ENCODE peak calls at places on chromosomes 2 and 18, in four cellular contexts. One of them, this sample, is unnamed.

GRCh38 chr18:35736696-35737095 is 155.2 kb downstream of the GALNT1 start:
- DNase-seq in fibroblast of pulmonary artery: no peak
- DNase-seq in tibial artery: no peak
- DNase-seq in bronchial epithelial cell: no peak
- DNase-seq in this sample: no peak

GRCh38 chr2:231621051-231621879 is 28.6 kb downstream of the TEX44 start:
- DNase-seq in tibial artery: no peak
- DNase-seq in fibroblast of pulmonary artery: peak; percentile 52
- DNase-seq in bronchial epithelial cell: no peak
- DNase-seq in this sample: no peak

GRCh38 chr2:46180189-46180588 is 117.0 kb upstream of the EPAS1 start:
- DNase-seq in fibroblast of pulmonary artery: no peak
- DNase-seq in tibial artery: no peak
- DNase-seq in bronchial epithelial cell: no peak
- DNase-seq in this sample: no peak

GRCh38 chr2:236569593-236569973 is at the start of gene ACKR3:
- DNase-seq in fibroblast of pulmonary artery: peak; percentile 52
- DNase-seq in tibial artery: peak; percentile 94
- DNase-seq in bronchial epithelial cell: peak; percentile 86
- DNase-seq in this sample: peak; percentile 46

GRCh38 chr2:72132981-72133720 is 14.5 kb downstream of the CYP26B1 start:
- DNase-seq in bronchial epithelial cell: no peak
- DNase-seq in fibroblast of pulmonary artery: no peak
- DNase-seq in tibial artery: peak; percentile 55
- DNase-seq in this sample: peak; percentile 14

GRCh38 chr2:31238126-31238905 is 4.4 kb downstream of the EHD3 start:
- DNase-seq in bronchial epithelial cell: no peak
- DNase-seq in tibial artery: no peak
- DNase-seq in fibroblast of pulmonary artery: no peak
- DNase-seq in this sample: no peak

GRCh38 chr2:66840321-66841014 is 405.5 kb downstream of the MEIS1 start:
- DNase-seq in tibial artery: no peak
- DNase-seq in fibroblast of pulmonary artery: peak; percentile 89
- DNase-seq in bronchial epithelial cell: peak; percentile 73
- DNase-seq in this sample: no peak

GRCh38 chr18:10213526-10213925 is 240.9 kb upstream of the APCDD1 start:
- DNase-seq in fibroblast of pulmonary artery: peak; percentile 59
- DNase-seq in bronchial epithelial cell: peak; percentile 85
- DNase-seq in tibial artery: no peak
- DNase-seq in this sample: no peak

GRCh38 chr2:232781765-232782164 is 5.4 kb upstream of the KCNJ13 start:
- DNase-seq in bronchial epithelial cell: peak; percentile 77
- DNase-seq in fibroblast of pulmonary artery: peak; percentile 64
- DNase-seq in tibial artery: no peak
- DNase-seq in this sample: no peak

GRCh38 chr2:39133215-39133851 is 12.5 kb upstream of the SOS1 start:
- DNase-seq in tibial artery: no peak
- DNase-seq in bronchial epithelial cell: no peak
- DNase-seq in fibroblast of pulmonary artery: no peak
- DNase-seq in this sample: no peak

GRCh38 chr2:85886585-85886984 is 2.2 kb downstream of the ST3GAL5 start:
- DNase-seq in tibial artery: peak; percentile 83
- DNase-seq in bronchial epithelial cell: peak; percentile 91
- DNase-seq in fibroblast of pulmonary artery: peak; percentile 88
- DNase-seq in this sample: no peak

GRCh38 chr18:47265197-47265596 is 13.7 kb upstream of the SKOR2 start:
- DNase-seq in bronchial epithelial cell: peak; percentile 42
- DNase-seq in tibial artery: no peak
- DNase-seq in fibroblast of pulmonary artery: peak; percentile 20
- DNase-seq in this sample: no peak

GRCh38 chr2:121608367-121608766 is 40.9 kb downstream of the CLASP1 start:
- DNase-seq in bronchial epithelial cell: no peak
- DNase-seq in tibial artery: no peak
- DNase-seq in fibroblast of pulmonary artery: peak; percentile 39
- DNase-seq in this sample: no peak

GRCh38 chr2:30758315-30758714 is 48.9 kb downstream of the CAPN13 start:
- DNase-seq in fibroblast of pulmonary artery: no peak
- DNase-seq in tibial artery: no peak
- DNase-seq in bronchial epithelial cell: no peak
- DNase-seq in this sample: no peak

GRCh38 chr18:12076424-12077140 is 17.1 kb upstream of the ANKRD62 start:
- DNase-seq in fibroblast of pulmonary artery: peak; percentile 29
- DNase-seq in bronchial epithelial cell: no peak
- DNase-seq in tibial artery: no peak
- DNase-seq in this sample: no peak

GRCh38 chr2:85920810-85921545 is 32.2 kb upstream of the ST3GAL5 start:
- DNase-seq in tibial artery: no peak
- DNase-seq in bronchial epithelial cell: peak; percentile 68
- DNase-seq in fibroblast of pulmonary artery: peak; percentile 68
- DNase-seq in this sample: no peak

GRCh38 chr2:181058378-181059269 is 78.2 kb downstream of the UBE2E3 start:
- DNase-seq in tibial artery: no peak
- DNase-seq in bronchial epithelial cell: peak; percentile 47
- DNase-seq in fibroblast of pulmonary artery: peak; percentile 44
- DNase-seq in this sample: no peak

GRCh38 chr2:154637426-154637825 is 61.1 kb upstream of the KCNJ3 start:
- DNase-seq in tibial artery: no peak
- DNase-seq in bronchial epithelial cell: no peak
- DNase-seq in fibroblast of pulmonary artery: no peak
- DNase-seq in this sample: no peak

GRCh38 chr2:53519925-53520629 is 247.5 kb upstream of the CHAC2 start:
- DNase-seq in tibial artery: no peak
- DNase-seq in bronchial epithelial cell: no peak
- DNase-seq in fibroblast of pulmonary artery: no peak
- DNase-seq in this sample: no peak

GRCh38 chr2:177598321-177598922 is 205.8 kb downstream of the AGPS start:
- DNase-seq in bronchial epithelial cell: no peak
- DNase-seq in fibroblast of pulmonary artery: peak; percentile 52
- DNase-seq in tibial artery: no peak
- DNase-seq in this sample: no peak

GRCh38 chr2:85743304-85743978 is 10.3 kb upstream of the ATOH8 start:
- DNase-seq in tibial artery: no peak
- DNase-seq in fibroblast of pulmonary artery: peak; percentile 83
- DNase-seq in bronchial epithelial cell: peak; percentile 69
- DNase-seq in this sample: no peak

GRCh38 chr2:101732199-101732598 is 34.7 kb downstream of the MAP4K4 start:
- DNase-seq in fibroblast of pulmonary artery: no peak
- DNase-seq in bronchial epithelial cell: no peak
- DNase-seq in tibial artery: no peak
- DNase-seq in this sample: no peak

GRCh38 chr2:178629463-178629862 is 149.2 kb downstream of the PLEKHA3 start:
- DNase-seq in tibial artery: no peak
- DNase-seq in bronchial epithelial cell: no peak
- DNase-seq in fibroblast of pulmonary artery: no peak
- DNase-seq in this sample: no peak

GRCh38 chr2:171334946-171335345 is 98.8 kb downstream of the METTL8 start:
- DNase-seq in fibroblast of pulmonary artery: no peak
- DNase-seq in tibial artery: no peak
- DNase-seq in bronchial epithelial cell: no peak
- DNase-seq in this sample: no peak

GRCh38 chr2:186348200-186348599 is 137.9 kb upstream of the ZC3H15 start:
- DNase-seq in fibroblast of pulmonary artery: peak; percentile 53
- DNase-seq in tibial artery: no peak
- DNase-seq in bronchial epithelial cell: peak; percentile 87
- DNase-seq in this sample: no peak

GRCh38 chr18:61782545-61782944 is 110.3 kb downstream of the RNF152 start:
- DNase-seq in bronchial epithelial cell: no peak
- DNase-seq in fibroblast of pulmonary artery: no peak
- DNase-seq in tibial artery: no peak
- DNase-seq in this sample: no peak

GRCh38 chr2:227759411-227760113 is 13.9 kb downstream of the SCYGR8 start:
- DNase-seq in bronchial epithelial cell: peak; percentile 73
- DNase-seq in fibroblast of pulmonary artery: no peak
- DNase-seq in tibial artery: peak; percentile 44
- DNase-seq in this sample: no peak

GRCh38 chr2:47688561-47688960 is 94.4 kb upstream of the MSH6 start:
- DNase-seq in tibial artery: no peak
- DNase-seq in fibroblast of pulmonary artery: no peak
- DNase-seq in bronchial epithelial cell: no peak
- DNase-seq in this sample: no peak

GRCh38 chr2:289362-290089 is 1.6 kb upstream of the ALKAL2 start:
- DNase-seq in fibroblast of pulmonary artery: peak; percentile 18
- DNase-seq in bronchial epithelial cell: no peak
- DNase-seq in tibial artery: no peak
- DNase-seq in this sample: no peak

GRCh38 chr2:3379647-3380534 is at the start of gene TRAPPC12:
- DNase-seq in fibroblast of pulmonary artery: peak; percentile 82
- DNase-seq in tibial artery: peak; percentile 95
- DNase-seq in bronchial epithelial cell: peak; percentile 83
- DNase-seq in this sample: peak; percentile 78

GRCh38 chr2:169131587-169132512 is 62.5 kb downstream of the DHRS9 start:
- DNase-seq in fibroblast of pulmonary artery: peak; percentile 79
- DNase-seq in tibial artery: no peak
- DNase-seq in bronchial epithelial cell: peak; percentile 81
- DNase-seq in this sample: no peak

GRCh38 chr2:226728996-226729395 is 70.6 kb downstream of the IRS1 start:
- DNase-seq in fibroblast of pulmonary artery: no peak
- DNase-seq in bronchial epithelial cell: no peak
- DNase-seq in tibial artery: no peak
- DNase-seq in this sample: no peak

GRCh38 chr2:226733189-226733858 is 66.3 kb downstream of the IRS1 start:
- DNase-seq in fibroblast of pulmonary artery: peak; percentile 42
- DNase-seq in tibial artery: no peak
- DNase-seq in bronchial epithelial cell: no peak
- DNase-seq in this sample: no peak

GRCh38 chr2:226727251-226727650 is 72.4 kb downstream of the IRS1 start:
- DNase-seq in fibroblast of pulmonary artery: no peak
- DNase-seq in bronchial epithelial cell: no peak
- DNase-seq in tibial artery: no peak
- DNase-seq in this sample: no peak

GRCh38 chr2:226732478-226733188 is 67.0 kb downstream of the IRS1 start:
- DNase-seq in bronchial epithelial cell: no peak
- DNase-seq in fibroblast of pulmonary artery: no peak
- DNase-seq in tibial artery: no peak
- DNase-seq in this sample: no peak

GRCh38 chr2:226730487-226730886 is 69.1 kb downstream of the IRS1 start:
- DNase-seq in tibial artery: no peak
- DNase-seq in bronchial epithelial cell: no peak
- DNase-seq in fibroblast of pulmonary artery: peak; percentile 28
- DNase-seq in this sample: no peak
- TF ChIP-seq CTCF in tibial artery: no peak
- TF ChIP-seq CTCF in bronchial epithelial cell: no peak
- TF ChIP-seq CTCF in fibroblast of pulmonary artery: peak; percentile 12
- TF ChIP-seq CTCF in this sample: no peak

GRCh38 chr2:35204325-35204724 is 1151.3 kb upstream of the CRIM1 start:
- DNase-seq in tibial artery: no peak
- DNase-seq in bronchial epithelial cell: no peak
- DNase-seq in fibroblast of pulmonary artery: no peak
- DNase-seq in this sample: no peak

GRCh38 chr2:35204881-35205280 is 1150.7 kb upstream of the CRIM1 start:
- DNase-seq in tibial artery: no peak
- DNase-seq in bronchial epithelial cell: no peak
- DNase-seq in fibroblast of pulmonary artery: no peak
- DNase-seq in this sample: no peak

GRCh38 chr2:35199298-35199697 is 1156.3 kb upstream of the CRIM1 start:
- DNase-seq in tibial artery: no peak
- DNase-seq in fibroblast of pulmonary artery: no peak
- DNase-seq in bronchial epithelial cell: no peak
- DNase-seq in this sample: no peak
- TF ChIP-seq CTCF in tibial artery: no peak
- TF ChIP-seq CTCF in fibroblast of pulmonary artery: no peak
- TF ChIP-seq CTCF in bronchial epithelial cell: no peak
- TF ChIP-seq CTCF in this sample: no peak

DNA sequence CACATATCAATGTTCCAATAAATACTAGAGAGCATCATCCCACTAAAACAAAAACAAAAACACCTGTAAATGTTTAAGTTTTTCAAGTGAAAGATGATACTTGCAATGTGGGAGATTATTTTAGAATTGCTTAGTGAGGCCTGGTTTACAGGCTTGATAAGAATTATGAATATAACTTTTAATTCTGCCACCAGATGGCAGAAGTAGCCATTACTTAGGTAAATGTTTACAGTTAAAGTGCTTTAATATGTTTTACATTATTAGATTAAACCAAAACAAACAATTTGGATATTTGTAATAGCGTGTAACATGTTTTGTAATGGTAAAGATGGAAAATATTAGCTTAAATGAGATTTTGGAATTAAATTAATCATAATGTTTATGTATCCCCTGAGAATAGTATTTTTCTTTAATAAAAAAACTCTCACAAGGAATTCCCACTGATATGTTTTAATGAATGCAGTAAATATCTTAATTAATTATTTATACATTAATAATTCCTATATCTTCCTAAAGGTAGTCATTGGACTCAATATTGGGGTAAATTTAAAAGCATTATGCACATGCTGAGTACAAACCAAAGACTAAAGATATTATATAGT is 522.0 kb downstream of the SPAG16 start:
- DNase-seq in tibial artery: no peak
- DNase-seq in bronchial epithelial cell: peak; percentile 38
- DNase-seq in fibroblast of pulmonary artery: peak; percentile 45
- DNase-seq in this sample: no peak
- TF ChIP-seq CTCF in tibial artery: peak; percentile 44
- TF ChIP-seq CTCF in bronchial epithelial cell: no peak
- TF ChIP-seq CTCF in fibroblast of pulmonary artery: peak; percentile 22
- TF ChIP-seq CTCF in this sample: no peak

DNA sequence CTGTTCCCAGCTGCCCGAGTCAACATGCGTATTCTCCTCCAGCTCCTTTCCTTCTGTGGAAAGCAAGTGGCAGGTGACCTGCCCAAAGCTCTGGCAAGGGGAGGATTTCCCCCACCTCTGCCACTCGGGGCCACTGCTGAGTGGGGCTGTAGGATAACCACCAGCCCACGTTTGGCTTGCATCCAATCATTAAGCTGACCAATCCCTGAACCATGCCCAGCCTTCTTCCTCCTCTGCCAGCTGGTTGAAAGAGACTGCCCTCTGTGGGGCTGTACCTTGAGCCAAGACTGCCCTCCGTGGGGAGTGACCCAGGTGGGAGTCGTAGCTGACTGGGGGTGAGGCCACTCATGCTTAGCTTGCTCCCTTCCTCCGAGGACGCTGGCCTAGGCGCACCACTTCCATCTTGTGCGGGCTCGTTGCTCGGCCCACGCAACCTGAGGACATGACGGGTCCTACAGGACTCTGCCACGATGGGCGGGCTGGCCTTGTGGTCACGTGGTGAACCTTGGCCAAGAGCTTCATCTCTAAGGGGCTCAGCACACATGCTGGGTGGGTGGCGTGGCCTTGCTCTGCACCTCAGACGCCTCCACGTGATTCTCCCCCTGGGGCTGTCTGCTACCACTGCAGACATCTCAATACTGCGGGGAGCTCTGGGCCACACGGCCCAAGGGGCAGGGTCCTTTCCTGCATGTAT is 112.1 kb downstream of the NDUFA10 start:
- DNase-seq in bronchial epithelial cell: no peak
- DNase-seq in tibial artery: peak; percentile 62
- DNase-seq in fibroblast of pulmonary artery: no peak
- DNase-seq in this sample: no peak
- TF ChIP-seq CTCF in bronchial epithelial cell: no peak
- TF ChIP-seq CTCF in tibial artery: no peak
- TF ChIP-seq CTCF in fibroblast of pulmonary artery: no peak
- TF ChIP-seq CTCF in this sample: no peak